ENCODE peak calls at places on chromosomes 7 and 10, in six cellular contexts. T is colonic mucosa, M is ovary, U is GM06990, O is left ventricle myocardium inferior, Q is dorsolateral prefrontal cortex. S is an unnamed sample.

GRCh38 chr10:21978191-21978862 is 25.2 kb downstream of the DNAJC1 start:
- DNase-seq in T (no peak), M (no peak), U (no peak), O (no peak), Q (no peak), S (no peak)

GRCh38 chr7:141754939-141755338 is 9.0 kb upstream of the TAS2R3 start:
- DNase-seq in T (no peak), M (no peak), U (no peak), O (no peak), Q (no peak), S (no peak)

GRCh38 chr7:139592801-139593461 is 69.4 kb downstream of the CLEC2L start:
- DNase-seq in T (no peak), M (no peak), U (no peak), O (no peak), Q (no peak), S (no peak)

GRCh38 chr10:7014721-7015120 is 396.1 kb downstream of the SFMBT2 start:
- DNase-seq in T (no peak), M (no peak), U (no peak), O (no peak), Q (no peak), S (no peak)

GRCh38 chr7:84232653-84233052 is 38.1 kb upstream of the SEMA3A start:
- DNase-seq in T (no peak), M (no peak), U (no peak), O (no peak), Q (no peak), S (no peak)

GRCh38 chr7:90629306-90629918 is 33.3 kb downstream of the CDK14 start:
- DNase-seq in T (peak), M (no peak), U (no peak), O (no peak), Q (no peak), S (peak)

GRCh38 chr10:3126249-3126648 is 46.3 kb downstream of the PITRM1 start:
- DNase-seq in T (no peak), M (no peak), U (no peak), O (no peak), Q (no peak), S (no peak)

GRCh38 chr10:92124524-92125168 is 166.2 kb downstream of the CPEB3 start:
- DNase-seq in T (peak), M (no peak), U (no peak), O (no peak), Q (no peak), S (no peak)

GRCh38 chr10:58481569-58482109 is 31.0 kb upstream of the BICC1 start:
- DNase-seq in T (no peak), M (no peak), U (no peak), O (no peak), Q (no peak), S (no peak)

GRCh38 chr10:50325449-50326188 is 74.3 kb upstream of the ASAH2 start:
- DNase-seq in T (no peak), M (peak), U (peak), O (peak), Q (no peak), S (no peak)

GRCh38 chr7:142745091-142745635 is 4.1 kb upstream of the PRSS1 start:
- DNase-seq in T (no peak), M (no peak), U (no peak), O (no peak), Q (no peak), S (no peak)

GRCh38 chr7:76086070-76086469 is 38.2 kb downstream of the MDH2 start:
- DNase-seq in T (no peak), M (no peak), U (no peak), O (no peak), Q (no peak), S (no peak)

GRCh38 chr7:78558571-78558970 is 760.0 kb downstream of the PHTF2 start:
- DNase-seq in T (no peak), M (no peak), U (no peak), O (no peak), Q (no peak), S (no peak)

GRCh38 chr10:72832701-72833100 is 60.8 kb upstream of the OIT3 start:
- DNase-seq in T (no peak), M (no peak), U (no peak), O (no peak), Q (no peak), S (no peak)

GRCh38 chr10:124966008-124966407 is 24.1 kb downstream of the ZRANB1 start:
- DNase-seq in T (no peak), M (no peak), U (no peak), O (no peak), Q (no peak), S (no peak)

GRCh38 chr7:73967832-73968295 is 60.1 kb upstream of the ELN start:
- DNase-seq in T (no peak), M (no peak), U (no peak), O (no peak), Q (no peak), S (no peak)

GRCh38 chr10:68133553-68133952 is 24.3 kb downstream of the MYPN start:
- DNase-seq in T (no peak), M (no peak), U (no peak), O (no peak), Q (no peak), S (no peak)

GRCh38 chr7:134141868-134142264 is 14.7 kb downstream of the LRGUK start:
- DNase-seq in T (no peak), M (no peak), U (no peak), O (no peak), Q (no peak), S (no peak)

GRCh38 chr10:1185911-1186692 is 129.9 kb downstream of the WDR37 start:
- DNase-seq in T (no peak), M (no peak), U (no peak), O (no peak), Q (peak), S (no peak)

GRCh38 chr7:141572175-141572574 is 21.0 kb downstream of the AGK start:
- DNase-seq in T (no peak), M (no peak), U (no peak), O (no peak), Q (no peak), S (no peak)

GRCh38 chr7:158386866-158387820 is 200.5 kb downstream of the PTPRN2 start:
- DNase-seq in T (no peak), M (no peak), U (no peak), O (no peak), Q (no peak), S (no peak)

GRCh38 chr7:12686234-12686893 is 1.1 kb upstream of the ARL4A start:
- DNase-seq in T (peak), M (peak), U (peak), O (peak), Q (peak), S (peak)

GRCh38 chr7:158311791-158312190 is 275.8 kb downstream of the PTPRN2 start:
- DNase-seq in T (no peak), M (no peak), U (no peak), O (no peak), Q (no peak), S (no peak)

GRCh38 chr10:48821111-48821510 is 118.5 kb downstream of the LRRC18 start:
- DNase-seq in T (no peak), M (no peak), U (no peak), O (no peak), Q (no peak), S (no peak)

GRCh38 chr7:139034855-139035587 is 821 bp downstream of the ZC3HAV1L start:
- DNase-seq in T (peak), M (no peak), U (peak), O (peak), Q (no peak), S (no peak)

GRCh38 chr7:156680281-156680680 is 39.7 kb downstream of the RNF32 start:
- DNase-seq in T (no peak), M (no peak), U (no peak), O (no peak), Q (no peak), S (no peak)

GRCh38 chr7:151660141-151660540 is 140.4 kb upstream of the RHEB start:
- DNase-seq in T (no peak), M (no peak), U (no peak), O (no peak), Q (no peak), S (no peak)

GRCh38 chr10:43407148-43407575 is 1.8 kb downstream of the HNRNPF start:
- DNase-seq in T (peak), M (peak), U (peak), O (peak), Q (no peak), S (no peak)

GRCh38 chr7:20330176-20330796 is 414 bp upstream of the ITGB8 start:
- DNase-seq in T (peak), M (peak), U (peak), O (peak), Q (peak), S (no peak)

GRCh38 chr7:23930312-23930711 is 220.3 kb downstream of the STK31 start:
- DNase-seq in T (no peak), M (no peak), U (no peak), O (no peak), Q (no peak), S (no peak)

GRCh38 chr7:11182736-11183135 is 209.1 kb downstream of the PHF14 start:
- DNase-seq in T (no peak), M (no peak), U (no peak), O (no peak), Q (no peak), S (no peak)

GRCh38 chr7:11437987-11438386 is 394.0 kb downstream of the THSD7A start:
- DNase-seq in T (no peak), M (no peak), U (no peak), O (no peak), Q (no peak), S (no peak)

GRCh38 chr7:74173074-74173473 is 1.1 kb upstream of the EIF4H start:
- DNase-seq in T (peak), M (peak), U (peak), O (no peak), Q (no peak), S (no peak)

GRCh38 chr10:103203466-103203865 is 10.4 kb upstream of the NT5C2 start:
- DNase-seq in T (no peak), M (no peak), U (no peak), O (no peak), Q (no peak), S (no peak)

GRCh38 chr10:23195846-23196200 is 3.7 kb downstream of the PTF1A start:
- DNase-seq in T (no peak), M (no peak), U (no peak), O (no peak), Q (no peak), S (no peak)

GRCh38 chr10:31803606-31804195 is 124.9 kb downstream of the ARHGAP12 start:
- DNase-seq in T (no peak), M (no peak), U (no peak), O (no peak), Q (no peak), S (no peak)